ENCODE peak calls at places on chromosomes 16 and 17, in eight cellular contexts. One of them, this sample, is unnamed. For H3K4me1, the result is how much of the 10 kb centered on the place peaks cover.

GRCh38 chr16:47777191-47777590 is 316.1 kb downstream of the PHKB start:
- DNase-seq in neural progenitor cell: no peak
- DNase-seq in lower lobe of right lung: no peak
- DNase-seq in ascending aorta: no peak
- DNase-seq in Karpas-422: no peak
- DNase-seq in adipocyte: peak
- DNase-seq in mammary epithelial cell: peak
- DNase-seq in CD8-positive, alpha-beta memory T cell: no peak
- DNase-seq in this sample: no peak

GRCh38 chr17:82553210-82553930 is 33.8 kb downstream of the FOXK2 start:
- DNase-seq in neural progenitor cell: no peak
- DNase-seq in lower lobe of right lung: no peak
- DNase-seq in ascending aorta: no peak
- DNase-seq in Karpas-422: no peak
- DNase-seq in adipocyte: no peak
- DNase-seq in mammary epithelial cell: no peak
- DNase-seq in CD8-positive, alpha-beta memory T cell: no peak
- DNase-seq in this sample: no peak

GRCh38 chr17:30296499-30297038 is 4.8 kb upstream of the BLMH start:
- DNase-seq in neural progenitor cell: no peak
- DNase-seq in lower lobe of right lung: no peak
- DNase-seq in ascending aorta: peak
- DNase-seq in Karpas-422: no peak
- DNase-seq in adipocyte: no peak
- DNase-seq in mammary epithelial cell: no peak
- DNase-seq in CD8-positive, alpha-beta memory T cell: no peak
- DNase-seq in this sample: no peak

GRCh38 chr16:49586466-49586865 is 212.9 kb downstream of the C16orf78 start:
- DNase-seq in neural progenitor cell: no peak
- DNase-seq in lower lobe of right lung: no peak
- DNase-seq in ascending aorta: peak
- DNase-seq in Karpas-422: no peak
- DNase-seq in adipocyte: no peak
- DNase-seq in mammary epithelial cell: no peak
- DNase-seq in CD8-positive, alpha-beta memory T cell: no peak
- DNase-seq in this sample: no peak

GRCh38 chr17:66399441-66399840 is 97.0 kb downstream of the PRKCA start:
- DNase-seq in neural progenitor cell: no peak
- DNase-seq in lower lobe of right lung: no peak
- DNase-seq in ascending aorta: no peak
- DNase-seq in Karpas-422: no peak
- DNase-seq in adipocyte: no peak
- DNase-seq in mammary epithelial cell: no peak
- DNase-seq in CD8-positive, alpha-beta memory T cell: no peak
- DNase-seq in this sample: no peak

GRCh38 chr17:41975099-41976083 is 8.8 kb downstream of the CNP start:
- DNase-seq in neural progenitor cell: no peak
- DNase-seq in lower lobe of right lung: peak
- DNase-seq in ascending aorta: no peak
- DNase-seq in Karpas-422: no peak
- DNase-seq in adipocyte: no peak
- DNase-seq in mammary epithelial cell: no peak
- DNase-seq in CD8-positive, alpha-beta memory T cell: no peak
- DNase-seq in this sample: no peak

GRCh38 chr16:68640972-68641371 is 4.1 kb upstream of the CDH3 start:
- DNase-seq in neural progenitor cell: no peak
- DNase-seq in lower lobe of right lung: peak
- DNase-seq in ascending aorta: no peak
- DNase-seq in Karpas-422: no peak
- DNase-seq in adipocyte: peak
- DNase-seq in mammary epithelial cell: peak
- DNase-seq in CD8-positive, alpha-beta memory T cell: no peak
- DNase-seq in this sample: no peak

GRCh38 chr16:88505405-88506082 is 52.5 kb downstream of the ZFPM1 start:
- DNase-seq in neural progenitor cell: no peak
- DNase-seq in lower lobe of right lung: peak
- DNase-seq in ascending aorta: no peak
- DNase-seq in Karpas-422: peak
- DNase-seq in adipocyte: peak
- DNase-seq in mammary epithelial cell: peak
- DNase-seq in CD8-positive, alpha-beta memory T cell: peak
- DNase-seq in this sample: peak

GRCh38 chr16:87017388-87018012 is 299.7 kb downstream of the C16orf95 start:
- DNase-seq in neural progenitor cell: peak
- DNase-seq in lower lobe of right lung: no peak
- DNase-seq in ascending aorta: no peak
- DNase-seq in Karpas-422: no peak
- DNase-seq in adipocyte: peak
- DNase-seq in mammary epithelial cell: peak
- DNase-seq in CD8-positive, alpha-beta memory T cell: no peak
- DNase-seq in this sample: no peak

GRCh38 chr17:59328534-59329095 is 2.8 kb upstream of the YPEL2 start:
- DNase-seq in neural progenitor cell: no peak
- DNase-seq in lower lobe of right lung: no peak
- DNase-seq in ascending aorta: peak
- DNase-seq in Karpas-422: no peak
- DNase-seq in adipocyte: no peak
- DNase-seq in mammary epithelial cell: no peak
- DNase-seq in CD8-positive, alpha-beta memory T cell: no peak
- DNase-seq in this sample: no peak

GRCh38 chr16:88442811-88443576 is 10.1 kb upstream of the ZFPM1 start:
- DNase-seq in neural progenitor cell: peak
- DNase-seq in lower lobe of right lung: peak
- DNase-seq in ascending aorta: peak
- DNase-seq in Karpas-422: peak
- DNase-seq in adipocyte: peak
- DNase-seq in mammary epithelial cell: peak
- DNase-seq in CD8-positive, alpha-beta memory T cell: peak
- DNase-seq in this sample: peak

GRCh38 chr16:84520778-84521770 is 16.6 kb upstream of the MEAK7 start:
- DNase-seq in neural progenitor cell: no peak
- DNase-seq in lower lobe of right lung: peak
- DNase-seq in ascending aorta: no peak
- DNase-seq in Karpas-422: no peak
- DNase-seq in adipocyte: no peak
- DNase-seq in mammary epithelial cell: peak
- DNase-seq in CD8-positive, alpha-beta memory T cell: no peak
- DNase-seq in this sample: no peak

GRCh38 chr17:71922439-71922838 is 198.4 kb upstream of the SOX9 start:
- DNase-seq in neural progenitor cell: no peak
- DNase-seq in lower lobe of right lung: no peak
- DNase-seq in ascending aorta: no peak
- DNase-seq in Karpas-422: no peak
- DNase-seq in adipocyte: peak
- DNase-seq in mammary epithelial cell: peak
- DNase-seq in CD8-positive, alpha-beta memory T cell: no peak
- DNase-seq in this sample: no peak

GRCh38 chr17:18182190-18182977 is 1.2 kb upstream of the ALKBH5 start:
- DNase-seq in neural progenitor cell: peak
- DNase-seq in lower lobe of right lung: no peak
- DNase-seq in ascending aorta: peak
- DNase-seq in Karpas-422: peak
- DNase-seq in adipocyte: peak
- DNase-seq in mammary epithelial cell: no peak
- DNase-seq in CD8-positive, alpha-beta memory T cell: peak
- DNase-seq in this sample: peak

GRCh38 chr16:88390760-88391496 is 8.2 kb downstream of the ZNF469 start:
- DNase-seq in neural progenitor cell: no peak
- DNase-seq in lower lobe of right lung: no peak
- DNase-seq in ascending aorta: no peak
- DNase-seq in Karpas-422: no peak
- DNase-seq in adipocyte: no peak
- DNase-seq in mammary epithelial cell: no peak
- DNase-seq in CD8-positive, alpha-beta memory T cell: no peak
- DNase-seq in this sample: peak

GRCh38 chr17:48540213-48540612 is 4.7 kb downstream of the HOXB2 start:
- DNase-seq in neural progenitor cell: no peak
- DNase-seq in lower lobe of right lung: no peak
- DNase-seq in ascending aorta: no peak
- DNase-seq in Karpas-422: no peak
- DNase-seq in adipocyte: no peak
- DNase-seq in mammary epithelial cell: no peak
- DNase-seq in CD8-positive, alpha-beta memory T cell: no peak
- DNase-seq in this sample: no peak
- H3K4me3 ChIP-seq in neural progenitor cell: no peak
- H3K4me3 ChIP-seq in lower lobe of right lung: no peak
- H3K4me3 ChIP-seq in ascending aorta: no peak
- H3K4me3 ChIP-seq in Karpas-422: no peak
- H3K4me3 ChIP-seq in adipocyte: no peak
- H3K4me3 ChIP-seq in mammary epithelial cell: no peak
- H3K4me3 ChIP-seq in CD8-positive, alpha-beta memory T cell: no peak
- H3K4me3 ChIP-seq in this sample: no peak

DNA sequence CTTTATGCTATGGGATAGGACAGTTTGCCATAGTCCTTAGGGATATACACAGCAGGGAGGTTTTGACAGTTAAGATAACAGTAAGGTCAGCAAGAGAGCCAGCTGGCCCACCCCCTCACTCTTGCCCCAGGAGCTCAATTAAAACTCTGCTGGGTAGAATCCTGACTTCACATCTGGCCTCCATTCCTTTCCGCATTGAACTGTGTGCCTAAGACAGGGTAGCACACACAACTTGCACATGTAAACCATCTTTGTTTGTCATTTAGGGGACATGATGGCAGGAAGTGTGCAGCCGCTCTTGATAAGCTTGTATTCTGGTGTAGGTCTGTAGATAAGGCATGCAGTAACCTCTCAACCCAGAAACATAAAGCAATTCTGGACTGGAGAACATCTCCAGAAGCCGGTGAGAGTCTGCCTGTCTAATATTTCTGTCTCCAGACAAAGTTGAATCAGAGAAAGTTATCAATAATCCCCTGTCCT is 5.2 kb downstream of the MINK1 start:
- DNase-seq in neural progenitor cell: no peak
- DNase-seq in lower lobe of right lung: no peak
- DNase-seq in ascending aorta: no peak
- DNase-seq in Karpas-422: no peak
- DNase-seq in adipocyte: no peak
- DNase-seq in mammary epithelial cell: no peak
- DNase-seq in CD8-positive, alpha-beta memory T cell: no peak
- DNase-seq in this sample: peak
- H3K4me1 ChIP-seq in neural progenitor cell: under half
- H3K4me1 ChIP-seq in lower lobe of right lung: half or more
- H3K4me1 ChIP-seq in ascending aorta: under half
- H3K4me1 ChIP-seq in Karpas-422: under half
- H3K4me1 ChIP-seq in adipocyte: under half
- H3K4me1 ChIP-seq in mammary epithelial cell: under half
- H3K4me1 ChIP-seq in CD8-positive, alpha-beta memory T cell: under half
- H3K4me1 ChIP-seq in this sample: under half

GRCh38 chr17:64778102-64778366 is 115.9 kb upstream of the SMURF2 start:
- DNase-seq in neural progenitor cell: no peak
- DNase-seq in lower lobe of right lung: no peak
- DNase-seq in ascending aorta: no peak
- DNase-seq in Karpas-422: no peak
- DNase-seq in adipocyte: no peak
- DNase-seq in mammary epithelial cell: no peak
- DNase-seq in CD8-positive, alpha-beta memory T cell: no peak
- DNase-seq in this sample: no peak

GRCh38 chr17:64778367-64779290 is 116.5 kb upstream of the SMURF2 start:
- DNase-seq in neural progenitor cell: peak
- DNase-seq in lower lobe of right lung: peak
- DNase-seq in ascending aorta: peak
- DNase-seq in Karpas-422: no peak
- DNase-seq in adipocyte: no peak
- DNase-seq in mammary epithelial cell: no peak
- DNase-seq in CD8-positive, alpha-beta memory T cell: peak
- DNase-seq in this sample: peak

GRCh38 chr17:64775701-64776570 is 113.8 kb upstream of the SMURF2 start:
- DNase-seq in neural progenitor cell: no peak
- DNase-seq in lower lobe of right lung: no peak
- DNase-seq in ascending aorta: peak
- DNase-seq in Karpas-422: no peak
- DNase-seq in adipocyte: no peak
- DNase-seq in mammary epithelial cell: no peak
- DNase-seq in CD8-positive, alpha-beta memory T cell: no peak
- DNase-seq in this sample: no peak

GRCh38 chr17:64779344-64780095 is 117.4 kb upstream of the SMURF2 start:
- DNase-seq in neural progenitor cell: peak
- DNase-seq in lower lobe of right lung: peak
- DNase-seq in ascending aorta: peak
- DNase-seq in Karpas-422: no peak
- DNase-seq in adipocyte: no peak
- DNase-seq in mammary epithelial cell: no peak
- DNase-seq in CD8-positive, alpha-beta memory T cell: no peak
- DNase-seq in this sample: no peak

GRCh38 chr17:64777413-64778101 is 115.5 kb upstream of the SMURF2 start:
- DNase-seq in neural progenitor cell: peak
- DNase-seq in lower lobe of right lung: peak
- DNase-seq in ascending aorta: peak
- DNase-seq in Karpas-422: peak
- DNase-seq in adipocyte: no peak
- DNase-seq in mammary epithelial cell: no peak
- DNase-seq in CD8-positive, alpha-beta memory T cell: no peak
- DNase-seq in this sample: peak
- H3K4me3 ChIP-seq in neural progenitor cell: peak
- H3K4me3 ChIP-seq in lower lobe of right lung: peak
- H3K4me3 ChIP-seq in ascending aorta: peak
- H3K4me3 ChIP-seq in Karpas-422: peak
- H3K4me3 ChIP-seq in adipocyte: no peak
- H3K4me3 ChIP-seq in mammary epithelial cell: no peak
- H3K4me3 ChIP-seq in CD8-positive, alpha-beta memory T cell: peak
- H3K4me3 ChIP-seq in this sample: no peak

GRCh38 chr16:54424043-54424451 is 137.5 kb upstream of the IRX3 start:
- DNase-seq in neural progenitor cell: no peak
- DNase-seq in lower lobe of right lung: no peak
- DNase-seq in ascending aorta: no peak
- DNase-seq in Karpas-422: no peak
- DNase-seq in adipocyte: no peak
- DNase-seq in mammary epithelial cell: peak
- DNase-seq in CD8-positive, alpha-beta memory T cell: no peak
- DNase-seq in this sample: no peak

GRCh38 chr16:54429029-54429428 is 142.4 kb upstream of the IRX3 start:
- DNase-seq in neural progenitor cell: no peak
- DNase-seq in lower lobe of right lung: no peak
- DNase-seq in ascending aorta: no peak
- DNase-seq in Karpas-422: no peak
- DNase-seq in adipocyte: no peak
- DNase-seq in mammary epithelial cell: no peak
- DNase-seq in CD8-positive, alpha-beta memory T cell: no peak
- DNase-seq in this sample: no peak

GRCh38 chr16:54425068-54425467 is 138.5 kb upstream of the IRX3 start:
- DNase-seq in neural progenitor cell: no peak
- DNase-seq in lower lobe of right lung: no peak
- DNase-seq in ascending aorta: no peak
- DNase-seq in Karpas-422: no peak
- DNase-seq in adipocyte: no peak
- DNase-seq in mammary epithelial cell: no peak
- DNase-seq in CD8-positive, alpha-beta memory T cell: no peak
- DNase-seq in this sample: no peak

GRCh38 chr16:54425681-54426549 is 139.3 kb upstream of the IRX3 start:
- DNase-seq in neural progenitor cell: no peak
- DNase-seq in lower lobe of right lung: no peak
- DNase-seq in ascending aorta: no peak
- DNase-seq in Karpas-422: no peak
- DNase-seq in adipocyte: no peak
- DNase-seq in mammary epithelial cell: peak
- DNase-seq in CD8-positive, alpha-beta memory T cell: no peak
- DNase-seq in this sample: no peak

DNA sequence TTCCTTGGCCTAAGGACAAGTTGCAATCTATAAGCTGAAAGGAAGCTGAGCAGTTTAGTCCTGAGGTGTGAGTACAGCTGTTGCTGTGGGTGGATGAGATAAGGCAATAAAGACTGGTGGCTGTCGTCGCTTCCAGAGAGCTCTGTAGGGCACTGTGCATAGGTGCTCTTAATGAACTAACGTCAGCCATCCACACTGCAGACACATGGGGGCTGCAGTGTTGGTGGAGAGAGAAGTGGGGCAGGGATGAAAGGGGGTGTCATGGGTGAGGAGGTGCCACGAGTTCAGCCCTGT is 139.9 kb upstream of the IRX3 start:
- DNase-seq in neural progenitor cell: no peak
- DNase-seq in lower lobe of right lung: no peak
- DNase-seq in ascending aorta: no peak
- DNase-seq in Karpas-422: no peak
- DNase-seq in adipocyte: no peak
- DNase-seq in mammary epithelial cell: no peak
- DNase-seq in CD8-positive, alpha-beta memory T cell: no peak
- DNase-seq in this sample: no peak
- H3K4me1 ChIP-seq in neural progenitor cell: under half
- H3K4me1 ChIP-seq in lower lobe of right lung: under half
- H3K4me1 ChIP-seq in ascending aorta: under half
- H3K4me1 ChIP-seq in Karpas-422: under half
- H3K4me1 ChIP-seq in adipocyte: under half
- H3K4me1 ChIP-seq in mammary epithelial cell: under half
- H3K4me1 ChIP-seq in CD8-positive, alpha-beta memory T cell: under half
- H3K4me1 ChIP-seq in this sample: under half